ENCODE peak calls at places on chromosomes 11 and 22, in six cellular contexts. K is HTR-8/SVneo, B is fibroblast of mammary gland, Z is H7, L is endothelial cell of umbilical vein, P is non-pigmented ciliary epithelial cell. I is an unnamed sample.

GRCh38 chr11:75423721-75424120 is 9.3 kb downstream of the KLHL35 start:
- DNase-seq in P (no peak), B (no peak), Z (no peak), K (no peak), L (no peak), I (no peak)

GRCh38 chr22:19824197-19825015 is 30.3 kb downstream of the GNB1L start:
- DNase-seq in K (no peak), Z (peak), B (no peak), P (no peak), L (no peak), I (no peak)

GRCh38 chr11:12556788-12557384 is 117.3 kb upstream of the TEAD1 start:
- DNase-seq in P (peak), K (peak), Z (peak), B (peak), L (peak), I (peak)

GRCh38 chr11:86916330-86916729 is 38.9 kb downstream of the FZD4 start:
- DNase-seq in B (peak), P (no peak), L (peak), K (peak), Z (no peak), I (no peak)

GRCh38 chr22:48710410-48710809 is 1117.3 kb downstream of the BRD1 start:
- DNase-seq in P (no peak), K (no peak), L (no peak), B (no peak), Z (peak), I (no peak)

GRCh38 chr11:3049430-3050243 is 7.6 kb downstream of the CARS1 start:
- DNase-seq in Z (no peak), L (peak), K (peak), P (peak), B (peak), I (peak)

GRCh38 chr22:20146777-20147176 is 4.1 kb downstream of the CCDC188 start:
- DNase-seq in K (no peak), B (no peak), P (no peak), Z (no peak), L (no peak), I (no peak)

GRCh38 chr11:12185914-12186313 is 75.5 kb downstream of the MICAL2 start:
- DNase-seq in Z (peak), P (no peak), B (peak), L (peak), K (no peak), I (no peak)

GRCh38 chr11:75954039-75954438 is 139.0 kb downstream of the UVRAG start:
- DNase-seq in K (no peak), Z (no peak), L (no peak), P (no peak), B (no peak), I (no peak)

GRCh38 chr11:75966546-75967287 is 151.7 kb downstream of the UVRAG start:
- DNase-seq in K (peak), P (no peak), B (peak), L (peak), Z (no peak), I (no peak)

GRCh38 chr11:121274332-121274991 is 18.1 kb upstream of the SC5D start:
- DNase-seq in L (no peak), P (no peak), K (no peak), Z (no peak), B (no peak), I (no peak)

GRCh38 chr22:30867746-30868662 is 100.6 kb downstream of the MORC2 start:
- DNase-seq in Z (peak), P (no peak), B (no peak), L (no peak), K (no peak), I (peak)

GRCh38 chr22:27842236-27842993 is 40.9 kb upstream of the MN1 start:
- DNase-seq in P (no peak), Z (no peak), L (no peak), B (no peak), K (no peak), I (no peak)

GRCh38 chr11:67264260-67264659 is 2.0 kb upstream of the GRK2 start:
- DNase-seq in Z (no peak), L (no peak), P (no peak), B (no peak), K (no peak), I (no peak)

GRCh38 chr11:129192150-129192549 is at the start of gene ARHGAP32:
- DNase-seq in L (no peak), B (no peak), Z (no peak), K (no peak), P (no peak), I (no peak)

GRCh38 chr11:134978388-134979088 is 566.5 kb upstream of the B3GAT1 start:
- DNase-seq in L (no peak), P (no peak), Z (peak), K (no peak), B (no peak), I (no peak)

GRCh38 chr11:2509481-2510001 is 64.7 kb downstream of the KCNQ1 start:
- DNase-seq in K (no peak), L (no peak), Z (peak), P (no peak), B (no peak), I (peak)

GRCh38 chr11:81420668-81421550 is 1312.8 kb downstream of the FAM181B start:
- DNase-seq in Z (peak), L (no peak), B (no peak), P (no peak), K (no peak), I (no peak)

GRCh38 chr11:48012051-48012391 is 31.7 kb downstream of the PTPRJ start:
- DNase-seq in P (no peak), B (no peak), K (no peak), L (no peak), Z (no peak), I (no peak)

GRCh38 chr11:1197886-1198765 is 24.7 kb upstream of the MUC5B start:
- DNase-seq in B (no peak), P (no peak), Z (peak), L (no peak), K (no peak), I (peak)

GRCh38 chr11:61709572-61709971 is 29.4 kb downstream of the DAGLA start:
- DNase-seq in L (no peak), B (no peak), Z (no peak), P (no peak), K (no peak), I (no peak)

GRCh38 chr11:91970604-91971003 is 254.0 kb upstream of the FAT3 start:
- DNase-seq in P (no peak), B (no peak), K (no peak), L (no peak), Z (no peak), I (no peak)

I was measured in uterus.